ENCODE peak calls at places on chromosomes 7 and 10, in four cellular contexts. J is left ventricle myocardium inferior, C is H1, M is heart left ventricle. E is an unnamed sample.

GRCh38 chr10:72697711-72698110 is 5.8 kb downstream of the MCU start:
- DNase-seq in C (no peak), M (no peak), J (no peak), E (no peak)

GRCh38 chr7:135774284-135774683 is 25.7 kb upstream of the FAM180A start:
- DNase-seq in J (no peak), C (no peak), M (peak; percentile 33), E (no peak)

GRCh38 chr7:87599336-87599735 is 1.3 kb downstream of the ABCB1 start:
- DNase-seq in J (no peak), C (no peak), M (no peak), E (no peak)

GRCh38 chr10:100516847-100517246 is 2.8 kb downstream of the SEC31B start:
- DNase-seq in C (no peak), J (no peak), M (no peak), E (peak; percentile 64)

GRCh38 chr7:142711722-142712616 is 37.3 kb upstream of the PRSS1 start:
- DNase-seq in J (no peak), M (no peak), C (no peak), E (peak; percentile 58)

GRCh38 chr10:72808001-72808400 is 85.5 kb upstream of the OIT3 start:
- DNase-seq in J (no peak), C (no peak), M (no peak), E (no peak)

GRCh38 chr10:60733189-60733815 is 45.0 kb upstream of the CDK1 start:
- DNase-seq in C (no peak), J (no peak), M (no peak), E (peak; percentile 88)

GRCh38 chr7:28573059-28573553 is 160.8 kb downstream of the CREB5 start:
- DNase-seq in J (peak; percentile 19), M (peak; percentile 56), C (no peak), E (no peak)

GRCh38 chr7:131109011-131109756 is 218.5 kb upstream of the MKLN1 start:
- DNase-seq in M (no peak), J (no peak), C (no peak), E (no peak)

GRCh38 chr7:104017001-104017400 is 27.5 kb upstream of the RELN start:
- DNase-seq in M (no peak), C (no peak), J (no peak), E (no peak)

GRCh38 chr10:33483124-33483794 is 148.8 kb upstream of the NRP1 start:
- DNase-seq in C (no peak), J (no peak), M (no peak), E (peak; percentile 29)

GRCh38 chr7:39621784-39622411 is 1.5 kb upstream of the RALA start:
- DNase-seq in C (no peak), J (no peak), M (no peak), E (no peak)

GRCh38 chr10:63369711-63370110 is 96.1 kb downstream of the JMJD1C start:
- DNase-seq in J (no peak), M (no peak), C (no peak), E (no peak)

GRCh38 chr7:55307123-55307916 is 57.8 kb upstream of the LANCL2 start:
- DNase-seq in C (no peak), J (no peak), M (no peak), E (peak; percentile 51)

GRCh38 chr7:22380333-22380732 is 23.4 kb upstream of the RAPGEF5 start:
- DNase-seq in C (no peak), M (no peak), J (no peak), E (no peak)

GRCh38 chr7:2444476-2444875 is 31.7 kb downstream of the GRIFIN start:
- DNase-seq in C (no peak), J (peak; percentile 33), M (no peak), E (no peak)

GRCh38 chr10:48224979-48225560 is 49.4 kb downstream of the FRMPD2 start:
- DNase-seq in J (no peak), M (no peak), C (no peak), E (no peak)

GRCh38 chr10:34236927-34237326 is 578.2 kb downstream of the PARD3 start:
- DNase-seq in J (no peak), M (no peak), C (no peak), E (no peak)

GRCh38 chr10:88336316-88336715 is 246.8 kb downstream of the RNLS start:
- DNase-seq in M (no peak), J (no peak), C (no peak), E (no peak)

GRCh38 chr10:74799840-74800239 is 26.6 kb upstream of the KAT6B start:
- DNase-seq in J (no peak), C (no peak), M (no peak), E (no peak)

GRCh38 chr7:31047282-31047681 is 4.8 kb upstream of the ADCYAP1R1 start:
- DNase-seq in C (no peak), M (no peak), J (no peak), E (no peak)

GRCh38 chr7:47890606-47891005 is 57.7 kb downstream of the PKD1L1 start:
- DNase-seq in J (no peak), C (no peak), M (no peak), E (no peak)

GRCh38 chr7:50479743-50480517 is 29.8 kb upstream of the FIGNL1 start:
- DNase-seq in M (no peak), J (no peak), C (no peak), E (no peak)

GRCh38 chr7:158272509-158273137 is 315.0 kb downstream of the PTPRN2 start:
- DNase-seq in J (no peak), C (no peak), M (no peak), E (no peak)

GRCh38 chr10:100347568-100348195 is 649 bp downstream of the SCD start:
- DNase-seq in J (no peak), C (no peak), M (no peak), E (no peak)

GRCh38 chr7:100476108-100476780 is 2.8 kb downstream of the TSC22D4 start:
- DNase-seq in C (no peak), J (no peak), M (peak; percentile 68), E (no peak)

DNA sequence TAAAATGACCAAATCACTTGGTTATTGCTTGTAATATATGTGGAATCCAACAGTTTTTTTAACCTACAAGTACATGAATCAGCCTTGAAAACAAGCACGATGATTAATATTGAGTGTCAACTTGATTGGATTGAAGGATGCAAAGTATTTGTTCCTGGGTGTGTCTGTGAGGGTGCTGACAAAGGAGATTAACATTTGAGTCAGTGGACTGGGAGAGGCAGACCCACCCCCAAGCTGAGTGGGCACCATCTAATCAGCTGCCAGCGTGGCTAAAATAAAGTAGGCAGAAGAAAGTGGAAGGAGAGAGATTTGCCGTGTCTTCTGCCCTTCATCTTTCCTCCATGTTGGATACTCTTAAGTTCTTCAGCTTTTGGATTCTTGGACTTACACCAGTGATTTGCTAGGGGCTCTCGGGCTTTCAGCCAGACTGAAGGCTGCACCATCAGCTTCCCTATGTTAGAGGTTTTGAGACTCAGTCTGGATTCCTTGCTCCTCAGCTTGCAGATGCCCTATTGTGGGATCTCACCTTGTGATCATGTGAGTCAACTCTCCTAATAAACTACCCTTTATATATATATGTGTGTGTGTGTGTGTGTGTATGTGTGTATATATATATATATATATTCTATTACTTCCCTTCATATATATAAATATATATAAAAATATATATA is 118.4 kb upstream of the WDR11 start:
- DNase-seq in C (no peak), J (no peak), M (no peak), E (no peak)
- H3K4me3 ChIP-seq in C (no peak overlapping the region), J (no peak overlapping the region), M (no peak overlapping the region), E (no peak overlapping the region)

GRCh38 chr7:564176-564890 is 44.7 kb upstream of the PDGFA start:
- DNase-seq in M (no peak), C (no peak), J (no peak), E (no peak)
- H3K4me3 ChIP-seq in M (no peak overlapping the region), C (no peak overlapping the region), J (no peak overlapping the region), E (no peak overlapping the region)

DNA sequence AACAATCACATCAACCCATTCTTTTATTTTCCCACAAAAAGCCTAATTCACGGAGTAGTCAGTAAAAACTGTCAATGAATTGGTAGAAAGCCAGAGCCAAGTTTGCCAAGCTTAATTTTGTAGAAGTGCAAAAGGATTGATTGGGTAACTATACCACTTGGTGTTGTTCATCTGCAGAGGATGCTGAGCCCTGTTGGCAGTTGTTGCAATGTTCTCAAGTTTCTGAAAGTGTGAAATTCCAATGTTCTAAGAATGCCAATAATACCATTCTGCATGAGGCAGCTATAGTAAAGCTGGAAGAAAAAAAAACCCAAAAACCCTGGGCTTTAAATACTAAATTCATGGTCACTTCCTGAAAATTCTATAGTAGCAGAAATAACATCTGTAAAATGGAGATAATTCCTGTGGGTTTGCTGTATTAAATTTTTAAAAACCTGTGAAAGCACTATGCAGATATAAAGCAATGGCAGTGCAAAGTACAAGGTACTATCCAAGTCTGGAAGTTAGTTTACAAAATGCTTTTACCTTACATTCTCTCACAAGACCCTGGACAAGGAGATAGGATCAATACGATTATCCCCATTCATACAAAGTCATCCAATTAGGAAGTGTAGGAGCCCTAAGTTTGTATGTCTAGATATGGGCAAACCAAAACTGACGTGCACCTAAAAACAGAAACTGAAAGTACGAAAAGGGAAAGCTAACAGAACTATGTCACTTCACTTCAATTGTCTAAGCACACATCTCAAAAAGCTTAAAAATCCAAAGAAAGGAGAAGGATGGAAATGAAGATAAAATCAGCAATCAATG is 6.1 kb upstream of the PON1 start:
- DNase-seq in C (no peak), M (no peak), J (no peak), E (no peak)
- H3K4me3 ChIP-seq in C (no peak overlapping the region), M (no peak overlapping the region), J (peak overlapping the region; percentile 47), E (no peak overlapping the region)

GRCh38 chr10:19862811-19863515 is 46.7 kb downstream of the PLXDC2 start:
- DNase-seq in M (no peak), C (no peak), J (no peak), E (no peak)
- H3K4me3 ChIP-seq in M (no peak overlapping the region), C (no peak overlapping the region), J (no peak overlapping the region), E (no peak overlapping the region)

GRCh38 chr10:110501142-110501937 is 3.6 kb downstream of the DUSP5 start:
- DNase-seq in M (peak; percentile 93), J (peak; percentile 91), C (no peak), E (peak; percentile 79)
- H3K4me3 ChIP-seq in M (no peak overlapping the region), J (peak overlapping the region; percentile 88), C (no peak overlapping the region), E (peak overlapping the region; percentile 93)

GRCh38 chr10:124719213-124719851 is 24.8 kb downstream of the FAM53B start:
- DNase-seq in C (no peak), M (peak; percentile 83), J (peak; percentile 60), E (peak; percentile 71)
- H3K4me3 ChIP-seq in C (no peak overlapping the region), M (no peak overlapping the region), J (peak overlapping the region; percentile 1), E (no peak overlapping the region)

GRCh38 chr7:4612939-4613841 is 68.9 kb upstream of the FOXK1 start:
- DNase-seq in J (no peak), C (no peak), M (peak; percentile 38), E (peak; percentile 69)
- H3K4me3 ChIP-seq in J (peak overlapping the region; percentile 57), C (no peak overlapping the region), M (no peak overlapping the region), E (peak overlapping the region; percentile 32)

GRCh38 chr10:112957589-112958202 is 7.6 kb downstream of the TCF7L2 start:
- DNase-seq in J (no peak), C (no peak), M (no peak), E (no peak)

GRCh38 chr10:112953760-112954159 is 3.7 kb downstream of the TCF7L2 start:
- DNase-seq in M (no peak), C (no peak), J (no peak), E (no peak)

GRCh38 chr10:112954974-112955735 is 5.1 kb downstream of the TCF7L2 start:
- DNase-seq in M (no peak), J (no peak), C (no peak), E (peak; percentile 64)

GRCh38 chr10:112956631-112957350 is 6.7 kb downstream of the TCF7L2 start:
- DNase-seq in J (no peak), M (no peak), C (no peak), E (peak; percentile 61)

GRCh38 chr10:112955736-112956421 is 5.8 kb downstream of the TCF7L2 start:
- DNase-seq in M (no peak), J (no peak), C (no peak), E (no peak)
- H3K4me3 ChIP-seq in M (no peak overlapping the region), J (peak overlapping the region; percentile 92), C (peak overlapping the region; percentile 85), E (peak overlapping the region; percentile 83)

E was measured in GM23338.